ENCODE peak calls at places on chromosome 10, in seven cellular contexts. One of them, this sample, is unnamed.
A peak's percentile ranks its signal among the peaks of the same experiment; 100 is the strongest.

GRCh38 chr10:66982792-66983481 is 57.1 kb downstream of the LRRTM3 start:
- DNase-seq in iPS DF 6.9: no peak
- DNase-seq in transverse colon: no peak
- DNase-seq in left lung: no peak
- DNase-seq in sigmoid colon: no peak
- DNase-seq in IMR-90: no peak
- DNase-seq in substantia nigra: peak; percentile 3
- DNase-seq in this sample: no peak

GRCh38 chr10:26488344-26488743 is 50.2 kb downstream of the APBB1IP start:
- DNase-seq in left lung: no peak
- DNase-seq in iPS DF 6.9: no peak
- DNase-seq in sigmoid colon: no peak
- DNase-seq in IMR-90: no peak
- DNase-seq in substantia nigra: no peak
- DNase-seq in transverse colon: no peak
- DNase-seq in this sample: no peak

GRCh38 chr10:2891073-2891769 is 176.1 kb upstream of the PFKP start:
- DNase-seq in substantia nigra: no peak
- DNase-seq in sigmoid colon: no peak
- DNase-seq in left lung: no peak
- DNase-seq in iPS DF 6.9: no peak
- DNase-seq in IMR-90: no peak
- DNase-seq in transverse colon: no peak
- DNase-seq in this sample: no peak

GRCh38 chr10:130179640-130180039 is 43.4 kb downstream of the GLRX3 start:
- DNase-seq in sigmoid colon: no peak
- DNase-seq in IMR-90: peak; percentile 78
- DNase-seq in iPS DF 6.9: peak; percentile 31
- DNase-seq in transverse colon: no peak
- DNase-seq in left lung: no peak
- DNase-seq in substantia nigra: no peak
- DNase-seq in this sample: no peak

GRCh38 chr10:12656518-12657142 is 307.3 kb downstream of the CAMK1D start:
- DNase-seq in substantia nigra: no peak
- DNase-seq in iPS DF 6.9: no peak
- DNase-seq in transverse colon: no peak
- DNase-seq in left lung: no peak
- DNase-seq in IMR-90: peak; percentile 75
- DNase-seq in sigmoid colon: no peak
- DNase-seq in this sample: no peak

GRCh38 chr10:78549536-78549935 is 515.9 kb downstream of the RPS24 start:
- DNase-seq in substantia nigra: no peak
- DNase-seq in transverse colon: no peak
- DNase-seq in iPS DF 6.9: no peak
- DNase-seq in IMR-90: no peak
- DNase-seq in sigmoid colon: no peak
- DNase-seq in left lung: no peak
- DNase-seq in this sample: no peak

GRCh38 chr10:78672898-78673297 is 395.9 kb upstream of the ZMIZ1 start:
- DNase-seq in IMR-90: peak; percentile 69
- DNase-seq in iPS DF 6.9: no peak
- DNase-seq in substantia nigra: no peak
- DNase-seq in left lung: no peak
- DNase-seq in transverse colon: no peak
- DNase-seq in sigmoid colon: no peak
- DNase-seq in this sample: no peak

GRCh38 chr10:35503548-35503947 is 101.6 kb upstream of the GJD4 start:
- DNase-seq in sigmoid colon: no peak
- DNase-seq in IMR-90: no peak
- DNase-seq in left lung: no peak
- DNase-seq in substantia nigra: no peak
- DNase-seq in iPS DF 6.9: no peak
- DNase-seq in transverse colon: no peak
- DNase-seq in this sample: no peak

GRCh38 chr10:77641788-77642397 is 4.3 kb upstream of the KCNMA1 start:
- DNase-seq in sigmoid colon: peak; percentile 81
- DNase-seq in IMR-90: peak; percentile 83
- DNase-seq in left lung: no peak
- DNase-seq in iPS DF 6.9: no peak
- DNase-seq in transverse colon: peak; percentile 64
- DNase-seq in substantia nigra: peak; percentile 15
- DNase-seq in this sample: no peak

GRCh38 chr10:89207181-89207800 is at the start of gene CH25H:
- DNase-seq in iPS DF 6.9: no peak
- DNase-seq in IMR-90: peak; percentile 74
- DNase-seq in left lung: peak; percentile 89
- DNase-seq in sigmoid colon: peak; percentile 92
- DNase-seq in substantia nigra: peak; percentile 64
- DNase-seq in transverse colon: peak; percentile 70
- DNase-seq in this sample: peak; percentile 85

GRCh38 chr10:59625842-59626522 is 83.7 kb downstream of the SLC16A9 start:
- DNase-seq in substantia nigra: no peak
- DNase-seq in left lung: no peak
- DNase-seq in IMR-90: peak; percentile 71
- DNase-seq in iPS DF 6.9: peak; percentile 55
- DNase-seq in transverse colon: peak; percentile 23
- DNase-seq in sigmoid colon: peak; percentile 76
- DNase-seq in this sample: no peak

GRCh38 chr10:111481271-111482073 is 404.6 kb downstream of the ADRA2A start:
- DNase-seq in substantia nigra: no peak
- DNase-seq in transverse colon: no peak
- DNase-seq in IMR-90: no peak
- DNase-seq in sigmoid colon: no peak
- DNase-seq in left lung: no peak
- DNase-seq in iPS DF 6.9: no peak
- DNase-seq in this sample: no peak

GRCh38 chr10:51250278-51250914 is 176.1 kb downstream of the PRKG1 start:
- DNase-seq in transverse colon: no peak
- DNase-seq in sigmoid colon: no peak
- DNase-seq in iPS DF 6.9: no peak
- DNase-seq in substantia nigra: no peak
- DNase-seq in IMR-90: no peak
- DNase-seq in left lung: no peak
- DNase-seq in this sample: no peak

GRCh38 chr10:80459047-80459865 is 5.1 kb downstream of the TSPAN14 start:
- DNase-seq in IMR-90: no peak
- DNase-seq in left lung: peak; percentile 88
- DNase-seq in transverse colon: peak; percentile 86
- DNase-seq in iPS DF 6.9: no peak
- DNase-seq in substantia nigra: no peak
- DNase-seq in sigmoid colon: peak; percentile 80
- DNase-seq in this sample: peak; percentile 90

GRCh38 chr10:123721441-123722049 is 55.4 kb downstream of the GPR26 start:
- DNase-seq in IMR-90: no peak
- DNase-seq in sigmoid colon: no peak
- DNase-seq in substantia nigra: no peak
- DNase-seq in iPS DF 6.9: no peak
- DNase-seq in left lung: no peak
- DNase-seq in transverse colon: no peak
- DNase-seq in this sample: no peak

GRCh38 chr10:100377830-100378229 is 30.8 kb downstream of the SCD start:
- DNase-seq in left lung: no peak
- DNase-seq in substantia nigra: no peak
- DNase-seq in transverse colon: no peak
- DNase-seq in IMR-90: no peak
- DNase-seq in sigmoid colon: no peak
- DNase-seq in iPS DF 6.9: no peak
- DNase-seq in this sample: no peak

GRCh38 chr10:15333909-15334649 is 37.0 kb downstream of the FAM171A1 start:
- DNase-seq in substantia nigra: no peak
- DNase-seq in left lung: no peak
- DNase-seq in IMR-90: peak; percentile 89
- DNase-seq in transverse colon: no peak
- DNase-seq in iPS DF 6.9: no peak
- DNase-seq in sigmoid colon: no peak
- DNase-seq in this sample: no peak

GRCh38 chr10:85612833-85613232 is 753.8 kb downstream of the GRID1 start:
- DNase-seq in sigmoid colon: no peak
- DNase-seq in left lung: no peak
- DNase-seq in substantia nigra: no peak
- DNase-seq in transverse colon: no peak
- DNase-seq in iPS DF 6.9: no peak
- DNase-seq in IMR-90: no peak
- DNase-seq in this sample: no peak

GRCh38 chr10:91590904-91591791 is 41.7 kb downstream of the PPP1R3C start:
- DNase-seq in substantia nigra: no peak
- DNase-seq in iPS DF 6.9: no peak
- DNase-seq in IMR-90: peak; percentile 93
- DNase-seq in transverse colon: peak; percentile 29
- DNase-seq in left lung: peak; percentile 46
- DNase-seq in sigmoid colon: peak; percentile 78
- DNase-seq in this sample: no peak

GRCh38 chr10:120966657-120967045 is 115.5 kb downstream of the WDR11 start:
- DNase-seq in sigmoid colon: no peak
- DNase-seq in IMR-90: no peak
- DNase-seq in iPS DF 6.9: no peak
- DNase-seq in transverse colon: no peak
- DNase-seq in substantia nigra: no peak
- DNase-seq in left lung: no peak
- DNase-seq in this sample: no peak

GRCh38 chr10:120962386-120963052 is 111.4 kb downstream of the WDR11 start:
- DNase-seq in transverse colon: no peak
- DNase-seq in IMR-90: no peak
- DNase-seq in sigmoid colon: no peak
- DNase-seq in left lung: no peak
- DNase-seq in substantia nigra: no peak
- DNase-seq in iPS DF 6.9: no peak
- DNase-seq in this sample: no peak

GRCh38 chr10:120961720-120962259 is 110.6 kb downstream of the WDR11 start:
- DNase-seq in IMR-90: no peak
- DNase-seq in transverse colon: no peak
- DNase-seq in substantia nigra: no peak
- DNase-seq in iPS DF 6.9: no peak
- DNase-seq in sigmoid colon: no peak
- DNase-seq in left lung: no peak
- DNase-seq in this sample: no peak

GRCh38 chr10:120963587-120964220 is 112.5 kb downstream of the WDR11 start:
- DNase-seq in substantia nigra: no peak
- DNase-seq in transverse colon: no peak
- DNase-seq in iPS DF 6.9: no peak
- DNase-seq in sigmoid colon: no peak
- DNase-seq in left lung: no peak
- DNase-seq in IMR-90: no peak
- DNase-seq in this sample: no peak

GRCh38 chr10:120963053-120963533 is 111.9 kb downstream of the WDR11 start:
- DNase-seq in substantia nigra: no peak
- DNase-seq in transverse colon: peak; percentile 11
- DNase-seq in sigmoid colon: no peak
- DNase-seq in IMR-90: no peak
- DNase-seq in iPS DF 6.9: no peak
- DNase-seq in left lung: peak; percentile 87
- DNase-seq in this sample: peak; percentile 91
- H3K27ac ChIP-seq in substantia nigra: no peak overlapping the region
- H3K27ac ChIP-seq in transverse colon: no peak overlapping the region
- H3K27ac ChIP-seq in sigmoid colon: peak overlapping the region; percentile 9
- H3K27ac ChIP-seq in IMR-90: no peak overlapping the region
- H3K27ac ChIP-seq in iPS DF 6.9: no peak overlapping the region
- H3K27ac ChIP-seq in left lung: peak overlapping the region; percentile 62
- H3K27ac ChIP-seq in this sample: peak overlapping the region; percentile 63

DNA sequence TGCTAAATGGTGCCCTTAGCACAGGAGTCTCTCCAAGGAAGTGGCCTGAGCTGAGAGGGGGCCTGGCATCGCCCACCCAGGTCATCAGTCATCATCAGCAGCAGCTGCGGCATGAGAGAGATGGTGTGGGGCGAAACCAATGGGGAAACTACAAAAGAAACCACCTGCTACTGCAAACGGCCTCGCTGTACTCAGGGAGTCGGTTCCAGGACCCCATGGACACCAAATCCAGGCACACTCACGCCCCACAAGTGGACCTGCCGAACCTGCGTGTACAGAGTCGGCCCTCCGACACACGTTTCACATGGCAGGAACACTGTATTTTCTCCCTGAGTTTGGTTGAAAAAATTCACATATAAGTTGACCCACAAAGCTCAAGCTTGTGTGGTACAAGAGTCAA is 37.8 kb downstream of the DIP2C start:
- DNase-seq in substantia nigra: no peak
- DNase-seq in iPS DF 6.9: no peak
- DNase-seq in left lung: no peak
- DNase-seq in transverse colon: no peak
- DNase-seq in sigmoid colon: peak; percentile 59
- DNase-seq in IMR-90: no peak
- DNase-seq in this sample: no peak
- H3K27ac ChIP-seq in substantia nigra: no peak overlapping the region
- H3K27ac ChIP-seq in iPS DF 6.9: no peak overlapping the region
- H3K27ac ChIP-seq in left lung: no peak overlapping the region
- H3K27ac ChIP-seq in transverse colon: peak overlapping the region; percentile 92
- H3K27ac ChIP-seq in sigmoid colon: peak overlapping the region; percentile 89
- H3K27ac ChIP-seq in IMR-90: no peak overlapping the region
- H3K27ac ChIP-seq in this sample: no peak overlapping the region

DNA sequence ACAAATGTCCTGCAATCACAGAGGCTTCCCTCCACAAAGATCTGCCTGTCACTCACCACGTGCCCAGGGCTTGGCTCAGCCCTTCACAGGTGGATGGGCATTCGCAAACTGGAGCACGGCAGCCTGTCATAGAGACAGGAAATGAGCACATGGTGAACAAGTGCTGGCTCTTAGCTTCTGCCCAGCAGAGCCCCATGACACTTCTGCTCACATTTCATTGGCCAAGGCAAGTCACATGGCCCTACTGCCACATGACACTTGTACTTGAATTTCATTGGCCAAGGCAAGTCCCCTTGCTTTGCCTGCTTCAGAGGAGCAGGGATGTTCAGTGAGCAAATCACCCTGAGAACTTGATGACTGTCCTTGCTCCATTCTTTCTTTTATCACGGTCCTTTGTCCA is 110.8 kb upstream of the PPP2R2D start:
- DNase-seq in transverse colon: no peak
- DNase-seq in IMR-90: no peak
- DNase-seq in iPS DF 6.9: no peak
- DNase-seq in sigmoid colon: peak; percentile 19
- DNase-seq in left lung: no peak
- DNase-seq in substantia nigra: no peak
- DNase-seq in this sample: no peak
- H3K27ac ChIP-seq in transverse colon: no peak overlapping the region
- H3K27ac ChIP-seq in IMR-90: no peak overlapping the region
- H3K27ac ChIP-seq in iPS DF 6.9: no peak overlapping the region
- H3K27ac ChIP-seq in sigmoid colon: no peak overlapping the region
- H3K27ac ChIP-seq in left lung: no peak overlapping the region
- H3K27ac ChIP-seq in substantia nigra: no peak overlapping the region
- H3K27ac ChIP-seq in this sample: no peak overlapping the region

GRCh38 chr10:115606727-115607126 is 513.6 kb downstream of the ATRNL1 start:
- DNase-seq in IMR-90: no peak
- DNase-seq in iPS DF 6.9: no peak
- DNase-seq in left lung: no peak
- DNase-seq in substantia nigra: no peak
- DNase-seq in transverse colon: no peak
- DNase-seq in sigmoid colon: no peak
- DNase-seq in this sample: no peak
- H3K27ac ChIP-seq in IMR-90: no peak overlapping the region
- H3K27ac ChIP-seq in iPS DF 6.9: no peak overlapping the region
- H3K27ac ChIP-seq in left lung: no peak overlapping the region
- H3K27ac ChIP-seq in substantia nigra: no peak overlapping the region
- H3K27ac ChIP-seq in transverse colon: no peak overlapping the region
- H3K27ac ChIP-seq in sigmoid colon: no peak overlapping the region
- H3K27ac ChIP-seq in this sample: no peak overlapping the region

DNA sequence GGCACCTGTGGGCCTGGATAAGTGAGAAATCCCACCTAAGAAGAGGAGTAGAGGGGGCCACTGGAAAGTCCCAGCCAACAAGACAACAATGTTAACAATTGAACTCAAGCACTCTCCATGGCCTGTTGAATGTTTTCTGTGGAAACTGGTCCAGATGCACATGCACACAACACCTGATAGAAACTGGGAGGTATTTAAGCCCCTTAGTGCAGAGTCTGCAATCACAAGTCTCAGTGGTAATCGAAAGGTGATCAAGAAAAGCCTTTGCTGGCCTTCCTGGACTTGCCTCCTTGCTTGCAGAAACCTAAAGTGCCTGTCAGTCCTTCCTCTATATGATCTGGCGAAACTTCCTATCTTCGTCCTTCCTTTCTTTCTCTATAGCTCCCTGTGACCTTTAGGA is 30.6 kb upstream of the HNRNPH3 start:
- DNase-seq in IMR-90: no peak
- DNase-seq in iPS DF 6.9: no peak
- DNase-seq in transverse colon: no peak
- DNase-seq in sigmoid colon: no peak
- DNase-seq in substantia nigra: no peak
- DNase-seq in left lung: no peak
- DNase-seq in this sample: no peak
- H3K27ac ChIP-seq in IMR-90: no peak overlapping the region
- H3K27ac ChIP-seq in iPS DF 6.9: no peak overlapping the region
- H3K27ac ChIP-seq in transverse colon: no peak overlapping the region
- H3K27ac ChIP-seq in sigmoid colon: no peak overlapping the region
- H3K27ac ChIP-seq in substantia nigra: no peak overlapping the region
- H3K27ac ChIP-seq in left lung: peak overlapping the region; percentile 71
- H3K27ac ChIP-seq in this sample: no peak overlapping the region

This sample was measured in upper lobe of right lung.